ENCODE peak calls at places on chromosomes 1 and 21, in four cellular contexts. One of them, this sample, is unnamed.

GRCh38 chr1:27887215-27888035 is 15.1 kb downstream of the THEMIS2 start:
- DNase-seq in astrocyte of the cerebellum: no peak
- DNase-seq in EL: no peak
- DNase-seq in ELF-1: no peak
- DNase-seq in this sample: no peak

GRCh38 chr1:239912471-239912870 is 179.2 kb upstream of the FMN2 start:
- DNase-seq in astrocyte of the cerebellum: no peak
- DNase-seq in ELF-1: no peak
- DNase-seq in EL: peak
- DNase-seq in this sample: no peak

GRCh38 chr21:34959607-34960006 is 89.5 kb downstream of the RUNX1 start:
- DNase-seq in astrocyte of the cerebellum: no peak
- DNase-seq in ELF-1: no peak
- DNase-seq in EL: no peak
- DNase-seq in this sample: no peak

GRCh38 chr1:239786464-239786863 is 305.2 kb upstream of the FMN2 start:
- DNase-seq in ELF-1: peak
- DNase-seq in astrocyte of the cerebellum: no peak
- DNase-seq in EL: no peak
- DNase-seq in this sample: no peak

GRCh38 chr1:97340951-97341350 is 579.9 kb downstream of the DPYD start:
- DNase-seq in ELF-1: no peak
- DNase-seq in astrocyte of the cerebellum: peak
- DNase-seq in EL: peak
- DNase-seq in this sample: no peak

GRCh38 chr1:66929999-66930822 is 5.4 kb downstream of the MIER1 start:
- DNase-seq in astrocyte of the cerebellum: peak
- DNase-seq in EL: peak
- DNase-seq in ELF-1: peak
- DNase-seq in this sample: peak

GRCh38 chr1:147717051-147717705 is 43.2 kb downstream of the GJA5 start:
- DNase-seq in astrocyte of the cerebellum: no peak
- DNase-seq in ELF-1: no peak
- DNase-seq in EL: no peak
- DNase-seq in this sample: no peak

GRCh38 chr1:170068923-170069322 is 5.6 kb downstream of the KIFAP3 start:
- DNase-seq in ELF-1: no peak
- DNase-seq in EL: no peak
- DNase-seq in astrocyte of the cerebellum: no peak
- DNase-seq in this sample: no peak

GRCh38 chr21:15896501-15896900 is 166.7 kb downstream of the USP25 start:
- DNase-seq in ELF-1: no peak
- DNase-seq in astrocyte of the cerebellum: no peak
- DNase-seq in EL: no peak
- DNase-seq in this sample: no peak

GRCh38 chr1:29563092-29563491 is 326.8 kb downstream of the PTPRU start:
- DNase-seq in astrocyte of the cerebellum: no peak
- DNase-seq in EL: no peak
- DNase-seq in ELF-1: no peak
- DNase-seq in this sample: no peak

GRCh38 chr1:234768171-234768568 is 158.2 kb upstream of the IRF2BP2 start:
- DNase-seq in astrocyte of the cerebellum: no peak
- DNase-seq in ELF-1: no peak
- DNase-seq in EL: no peak
- DNase-seq in this sample: no peak

GRCh38 chr1:243598433-243598832 is 251.6 kb downstream of the AKT3 start:
- DNase-seq in ELF-1: no peak
- DNase-seq in astrocyte of the cerebellum: no peak
- DNase-seq in EL: peak
- DNase-seq in this sample: no peak

GRCh38 chr1:203454986-203455471 is 20.6 kb upstream of the PRELP start:
- DNase-seq in astrocyte of the cerebellum: no peak
- DNase-seq in ELF-1: peak
- DNase-seq in EL: peak
- DNase-seq in this sample: no peak

GRCh38 chr1:244097523-244098390 is 46.7 kb downstream of the ZBTB18 start:
- DNase-seq in ELF-1: no peak
- DNase-seq in EL: no peak
- DNase-seq in astrocyte of the cerebellum: no peak
- DNase-seq in this sample: no peak

GRCh38 chr1:161039546-161039945 is 782 bp upstream of the TSTD1 start:
- DNase-seq in ELF-1: no peak
- DNase-seq in EL: no peak
- DNase-seq in astrocyte of the cerebellum: no peak
- DNase-seq in this sample: no peak

GRCh38 chr1:47262787-47263413 is 30.9 kb upstream of the TAL1 start:
- DNase-seq in ELF-1: peak
- DNase-seq in astrocyte of the cerebellum: peak
- DNase-seq in EL: peak
- DNase-seq in this sample: peak

GRCh38 chr1:153339802-153340201 is 8.8 kb downstream of the PGLYRP4 start:
- DNase-seq in astrocyte of the cerebellum: no peak
- DNase-seq in EL: no peak
- DNase-seq in ELF-1: no peak
- DNase-seq in this sample: no peak

GRCh38 chr1:186888367-186888766 is 59.6 kb downstream of the PLA2G4A start:
- DNase-seq in astrocyte of the cerebellum: no peak
- DNase-seq in ELF-1: no peak
- DNase-seq in EL: no peak
- DNase-seq in this sample: no peak

GRCh38 chr21:36747114-36747814 is 48.3 kb downstream of the SIM2 start:
- DNase-seq in EL: no peak
- DNase-seq in ELF-1: no peak
- DNase-seq in astrocyte of the cerebellum: no peak
- DNase-seq in this sample: no peak

GRCh38 chr21:35048706-35049617 is at the start of gene RUNX1:
- DNase-seq in EL: peak
- DNase-seq in astrocyte of the cerebellum: peak
- DNase-seq in ELF-1: no peak
- DNase-seq in this sample: no peak

GRCh38 chr21:34846601-34847112 is 177.9 kb downstream of the CLIC6 start:
- DNase-seq in EL: peak
- DNase-seq in astrocyte of the cerebellum: peak
- DNase-seq in ELF-1: peak
- DNase-seq in this sample: no peak

GRCh38 chr1:1431845-1432565 is 3.5 kb upstream of the VWA1 start:
- DNase-seq in EL: no peak
- DNase-seq in astrocyte of the cerebellum: no peak
- DNase-seq in ELF-1: peak
- DNase-seq in this sample: peak

GRCh38 chr1:221239911-221240310 is 360.7 kb downstream of the HLX start:
- DNase-seq in astrocyte of the cerebellum: no peak
- DNase-seq in EL: no peak
- DNase-seq in ELF-1: no peak
- DNase-seq in this sample: no peak

GRCh38 chr1:85444381-85444780 is 20.6 kb downstream of the DDAH1 start:
- DNase-seq in ELF-1: no peak
- DNase-seq in astrocyte of the cerebellum: no peak
- DNase-seq in EL: no peak
- DNase-seq in this sample: no peak

GRCh38 chr1:8097077-8097799 is 71.1 kb upstream of the ERRFI1 start:
- DNase-seq in astrocyte of the cerebellum: peak
- DNase-seq in EL: peak
- DNase-seq in ELF-1: no peak
- DNase-seq in this sample: no peak

GRCh38 chr1:26723013-26723991 is 27.5 kb downstream of the ARID1A start:
- DNase-seq in ELF-1: peak
- DNase-seq in EL: peak
- DNase-seq in astrocyte of the cerebellum: peak
- DNase-seq in this sample: peak

GRCh38 chr1:45775794-45776193 is 25.3 kb upstream of the IPP start:
- DNase-seq in astrocyte of the cerebellum: no peak
- DNase-seq in ELF-1: no peak
- DNase-seq in EL: no peak
- DNase-seq in this sample: no peak

GRCh38 chr1:178539291-178539690 is 26.4 kb downstream of the TEX35 start:
- DNase-seq in astrocyte of the cerebellum: no peak
- DNase-seq in EL: no peak
- DNase-seq in ELF-1: no peak
- DNase-seq in this sample: no peak

GRCh38 chr1:171762143-171762563 is 19.3 kb upstream of the METTL13 start:
- DNase-seq in astrocyte of the cerebellum: no peak
- DNase-seq in EL: no peak
- DNase-seq in ELF-1: no peak
- DNase-seq in this sample: no peak

GRCh38 chr1:74380252-74380651 is 132.2 kb downstream of the LRRC53 start:
- DNase-seq in EL: no peak
- DNase-seq in ELF-1: no peak
- DNase-seq in astrocyte of the cerebellum: no peak
- DNase-seq in this sample: no peak

GRCh38 chr1:90973897-90974798 is 47.7 kb downstream of the ZNF644 start:
- DNase-seq in EL: peak
- DNase-seq in astrocyte of the cerebellum: peak
- DNase-seq in ELF-1: no peak
- DNase-seq in this sample: no peak

GRCh38 chr1:162145280-162145965 is 75.9 kb downstream of the NOS1AP start:
- DNase-seq in EL: no peak
- DNase-seq in ELF-1: peak
- DNase-seq in astrocyte of the cerebellum: peak
- DNase-seq in this sample: no peak

GRCh38 chr1:200684015-200684414 is 14.3 kb upstream of the DDX59 start:
- DNase-seq in EL: no peak
- DNase-seq in astrocyte of the cerebellum: no peak
- DNase-seq in ELF-1: no peak
- DNase-seq in this sample: no peak

GRCh38 chr1:7655354-7655753 is 115.7 kb upstream of the VAMP3 start:
- DNase-seq in EL: no peak
- DNase-seq in ELF-1: no peak
- DNase-seq in astrocyte of the cerebellum: no peak
- DNase-seq in this sample: no peak

GRCh38 chr1:115840615-115841460 is at the start of gene NHLH2:
- DNase-seq in astrocyte of the cerebellum: no peak
- DNase-seq in EL: no peak
- DNase-seq in ELF-1: no peak
- DNase-seq in this sample: peak

GRCh38 chr1:193569696-193570269 is 383.4 kb upstream of the B3GALT2 start:
- DNase-seq in astrocyte of the cerebellum: peak
- DNase-seq in ELF-1: no peak
- DNase-seq in EL: peak
- DNase-seq in this sample: no peak

GRCh38 chr1:54884135-54884586 is 2.8 kb downstream of the DHCR24 start:
- DNase-seq in ELF-1: no peak
- DNase-seq in astrocyte of the cerebellum: no peak
- DNase-seq in EL: peak
- DNase-seq in this sample: no peak

GRCh38 chr1:84077476-84078107 is 66.5 kb upstream of the PRKACB start:
- DNase-seq in EL: peak
- DNase-seq in astrocyte of the cerebellum: peak
- DNase-seq in ELF-1: peak
- DNase-seq in this sample: peak

This sample was measured in glutamatergic neuron.